ENCODE peak calls at places on chromosomes 6 and 20, in four cellular contexts. G is HCT116, C is IMR-90, O is GM23248. R is an unnamed sample.

GRCh38 chr20:44733341-44734069 is 12.2 kb upstream of the KCNK15 start:
- DNase-seq in G (peak; percentile 51), O (peak; percentile 87), C (peak; percentile 65), R (peak; percentile 83)

GRCh38 chr6:163390770-163391169 is 23.7 kb upstream of the QKI start:
- DNase-seq in O (no peak), C (no peak), G (no peak), R (no peak)

GRCh38 chr6:155163616-155164015 is 100.2 kb upstream of the CLDN20 start:
- DNase-seq in O (no peak), C (no peak), G (no peak), R (no peak)

GRCh38 chr6:135667694-135668455 is 170.3 kb upstream of the AHI1 start:
- DNase-seq in G (no peak), C (peak; percentile 59), O (peak; percentile 67), R (no peak)

GRCh38 chr6:108966236-108966635 is 118.0 kb downstream of the ARMC2 start:
- DNase-seq in G (no peak), O (no peak), C (no peak), R (no peak)

GRCh38 chr6:159307246-159307790 is 138.1 kb downstream of the FNDC1 start:
- DNase-seq in C (no peak), G (no peak), O (peak; percentile 60), R (no peak)

GRCh38 chr20:4449977-4450715 is 271.6 kb upstream of the PRND start:
- DNase-seq in C (peak; percentile 71), O (peak; percentile 42), G (peak; percentile 13), R (no peak)

GRCh38 chr20:3744806-3745685 is 12.6 kb downstream of the HSPA12B start:
- DNase-seq in C (no peak), O (peak; percentile 32), G (peak; percentile 88), R (peak; percentile 92)

GRCh38 chr20:58986286-58986967 is 5.4 kb downstream of the NELFCD start:
- DNase-seq in G (no peak), C (no peak), O (no peak), R (no peak)

GRCh38 chr6:118506071-118506638 is 41.9 kb upstream of the PLN start:
- DNase-seq in O (no peak), G (no peak), C (peak; percentile 16), R (no peak)

GRCh38 chr6:43673444-43674063 is 14.0 kb downstream of the MRPS18A start:
- DNase-seq in G (no peak), O (no peak), C (peak; percentile 24), R (no peak)

GRCh38 chr6:157283330-157283898 is 39.9 kb downstream of the TMEM242 start:
- DNase-seq in G (no peak), O (peak; percentile 8), C (no peak), R (no peak)

GRCh38 chr6:147201885-147202515 is 2.2 kb upstream of the STXBP5 start:
- DNase-seq in C (peak; percentile 21), O (peak; percentile 22), G (no peak), R (peak; percentile 46)

GRCh38 chr20:10848810-10849370 is 175.1 kb upstream of the JAG1 start:
- DNase-seq in G (peak; percentile 21), C (peak; percentile 94), O (peak; percentile 94), R (no peak)

GRCh38 chr20:39298566-39299501 is 336.7 kb downstream of the DHX35 start:
- DNase-seq in G (no peak), C (no peak), O (no peak), R (no peak)

GRCh38 chr6:19354181-19354580 is 483.0 kb upstream of the ID4 start:
- DNase-seq in O (no peak), G (no peak), C (no peak), R (no peak)

GRCh38 chr20:8364734-8365078 is 232.6 kb downstream of the PLCB1 start:
- DNase-seq in C (no peak), G (no peak), O (no peak), R (no peak)

GRCh38 chr6:132830236-132830799 is 15.9 kb downstream of the RPS12 start:
- DNase-seq in G (no peak), O (peak; percentile 69), C (peak; percentile 59), R (peak; percentile 61)

GRCh38 chr6:74222768-74223321 is 526.8 kb downstream of the CD109 start:
- DNase-seq in G (no peak), C (peak; percentile 89), O (peak; percentile 9), R (no peak)

GRCh38 chr20:45354423-45355208 is 6.4 kb upstream of the SDC4 start:
- DNase-seq in G (no peak), O (peak; percentile 27), C (peak; percentile 44), R (no peak)

GRCh38 chr6:45460166-45460565 is 82.4 kb upstream of the SUPT3H start:
- DNase-seq in G (no peak), C (no peak), O (no peak), R (no peak)

DNA sequence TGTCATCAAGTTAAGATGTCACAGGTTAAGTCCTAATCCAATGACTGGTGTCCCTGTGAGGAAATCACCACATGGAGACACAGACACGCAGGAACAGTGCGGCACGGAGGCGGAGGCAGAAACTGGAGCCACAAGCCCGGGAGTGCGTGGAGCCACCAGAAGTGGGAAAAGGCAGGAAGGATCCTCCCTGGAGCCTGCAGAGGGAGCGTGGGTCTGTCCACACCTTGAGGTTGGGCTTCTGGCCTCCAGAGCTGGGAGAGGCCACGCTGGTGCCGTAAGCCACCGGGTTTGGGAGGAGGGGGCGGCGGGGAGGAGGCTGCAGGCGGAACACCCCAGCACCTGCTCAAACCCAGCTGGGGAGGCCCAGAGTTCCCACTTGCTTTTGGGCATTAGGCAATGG is 3.8 kb downstream of the CABLES2 start:
- DNase-seq in G (no peak), C (no peak), O (no peak), R (no peak)
- H3K4me2 ChIP-seq in G (no peak overlapping the region), C (no peak overlapping the region), O (no peak overlapping the region), R (no peak overlapping the region)

GRCh38 chr6:111219785-111220184 is 132.5 kb downstream of the SLC16A10 start:
- DNase-seq in C (no peak), G (no peak), O (no peak), R (no peak)
- H3K4me3 ChIP-seq in C (no peak overlapping the region), G (no peak overlapping the region), O (no peak overlapping the region), R (no peak overlapping the region)

GRCh38 chr6:16741112-16742016 is 19.9 kb downstream of the ATXN1 start:
- DNase-seq in C (peak; percentile 98), O (peak; percentile 95), G (no peak), R (no peak)
- H3K4me1 ChIP-seq in C (peaks cover 22% of the 10 kb centered on the region), O (peaks cover 77% of the 10 kb centered on the region), G (peaks cover 11% of the 10 kb centered on the region), R (no peaks in the 10 kb centered on the region)

GRCh38 chr20:63833776-63834544 is 2.9 kb upstream of the ZBTB46 start:
- DNase-seq in G (no peak), O (no peak), C (peak; percentile 92), R (no peak)
- H3K4me2 ChIP-seq in G (peak overlapping the region; percentile 52), O (no peak overlapping the region), C (peak overlapping the region; percentile 18), R (no peak overlapping the region)

DNA sequence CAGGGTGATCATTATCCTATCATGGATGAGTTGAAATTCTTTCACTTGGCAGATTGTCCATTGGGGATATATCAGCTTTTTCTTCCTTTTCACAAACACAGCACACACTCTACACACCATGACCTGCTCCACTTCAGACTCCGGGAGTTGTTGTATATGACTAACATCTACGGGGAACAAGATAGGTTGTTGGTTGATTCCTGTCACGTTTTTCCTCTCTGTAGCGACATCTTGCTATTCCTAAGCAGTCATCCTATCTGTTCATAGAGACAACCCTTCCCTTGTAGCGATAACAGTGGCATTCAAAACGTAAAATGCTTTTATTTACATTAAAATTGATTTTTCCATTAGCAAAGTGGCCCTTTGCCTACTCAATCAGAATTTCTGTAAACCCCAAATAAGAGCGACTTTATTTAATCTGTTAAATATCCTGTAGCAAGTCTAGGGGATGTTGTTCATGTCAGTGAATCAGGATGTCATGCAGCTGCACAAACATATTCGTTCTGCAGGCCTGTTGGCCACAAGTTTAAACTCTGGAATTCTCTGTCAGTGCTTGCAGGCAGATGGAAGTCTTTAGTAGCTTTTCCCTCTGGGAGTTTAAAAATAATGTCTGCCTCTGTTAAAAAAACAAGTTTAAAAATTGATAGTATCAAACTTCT is 23.0 kb downstream of the PHACTR2 start:
- DNase-seq in O (peak; percentile 21), G (no peak), C (peak; percentile 89), R (no peak)
- H3K4me3 ChIP-seq in O (no peak overlapping the region), G (no peak overlapping the region), C (peak overlapping the region; percentile 21), R (no peak overlapping the region)

DNA sequence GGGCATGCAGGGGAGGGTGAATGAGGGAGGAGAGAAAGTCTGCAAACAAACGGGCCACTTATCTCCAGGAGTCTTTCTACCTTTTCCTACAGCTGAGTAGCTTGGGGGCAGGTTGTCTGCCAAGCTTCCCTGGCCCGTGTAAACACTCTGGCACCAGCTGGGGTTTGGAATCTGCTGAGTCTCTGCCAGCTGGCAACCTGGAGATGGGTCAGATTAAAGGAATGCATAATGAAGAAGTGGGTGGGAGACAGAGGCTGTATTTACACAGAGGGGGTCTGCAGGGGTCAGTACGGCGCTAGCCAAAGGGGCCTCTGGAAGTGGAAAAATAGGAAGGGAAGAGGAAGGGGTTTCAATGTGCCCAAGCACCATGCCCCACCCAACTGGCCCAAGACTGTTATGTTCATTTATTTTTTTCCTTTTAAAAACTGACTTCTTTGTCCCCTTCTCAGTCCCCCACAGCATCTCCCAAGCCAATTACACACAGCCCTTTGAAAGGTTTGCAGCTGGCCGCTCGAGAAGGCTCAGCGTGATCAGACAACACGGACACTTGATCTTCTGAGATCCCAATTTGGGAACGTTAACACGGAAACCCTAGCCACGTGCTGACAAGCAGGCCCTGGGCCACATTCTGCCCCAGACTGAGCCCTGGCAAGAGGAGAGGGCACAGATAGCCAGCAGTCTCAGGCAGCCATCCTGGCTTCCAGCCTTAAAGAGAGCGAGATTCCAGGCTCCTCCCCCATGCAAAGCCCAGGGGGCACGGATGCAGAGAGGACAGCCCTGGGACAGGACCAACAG is 25.2 kb downstream of the TRAM2 start:
- DNase-seq in C (peak; percentile 91), O (peak; percentile 86), G (no peak), R (no peak)
- H3K4me1 ChIP-seq in C (peaks cover 62% of the 10 kb centered on the region), O (peaks cover 93% of the 10 kb centered on the region), G (peaks cover 25% of the 10 kb centered on the region), R (peaks cover 81% of the 10 kb centered on the region)

GRCh38 chr6:1626481-1626880 is 16.8 kb downstream of the FOXC1 start:
- DNase-seq in O (no peak), G (no peak), C (no peak), R (no peak)
- H3K4me2 ChIP-seq in O (no peak overlapping the region), G (no peak overlapping the region), C (peak overlapping the region; percentile 18), R (no peak overlapping the region)

DNA sequence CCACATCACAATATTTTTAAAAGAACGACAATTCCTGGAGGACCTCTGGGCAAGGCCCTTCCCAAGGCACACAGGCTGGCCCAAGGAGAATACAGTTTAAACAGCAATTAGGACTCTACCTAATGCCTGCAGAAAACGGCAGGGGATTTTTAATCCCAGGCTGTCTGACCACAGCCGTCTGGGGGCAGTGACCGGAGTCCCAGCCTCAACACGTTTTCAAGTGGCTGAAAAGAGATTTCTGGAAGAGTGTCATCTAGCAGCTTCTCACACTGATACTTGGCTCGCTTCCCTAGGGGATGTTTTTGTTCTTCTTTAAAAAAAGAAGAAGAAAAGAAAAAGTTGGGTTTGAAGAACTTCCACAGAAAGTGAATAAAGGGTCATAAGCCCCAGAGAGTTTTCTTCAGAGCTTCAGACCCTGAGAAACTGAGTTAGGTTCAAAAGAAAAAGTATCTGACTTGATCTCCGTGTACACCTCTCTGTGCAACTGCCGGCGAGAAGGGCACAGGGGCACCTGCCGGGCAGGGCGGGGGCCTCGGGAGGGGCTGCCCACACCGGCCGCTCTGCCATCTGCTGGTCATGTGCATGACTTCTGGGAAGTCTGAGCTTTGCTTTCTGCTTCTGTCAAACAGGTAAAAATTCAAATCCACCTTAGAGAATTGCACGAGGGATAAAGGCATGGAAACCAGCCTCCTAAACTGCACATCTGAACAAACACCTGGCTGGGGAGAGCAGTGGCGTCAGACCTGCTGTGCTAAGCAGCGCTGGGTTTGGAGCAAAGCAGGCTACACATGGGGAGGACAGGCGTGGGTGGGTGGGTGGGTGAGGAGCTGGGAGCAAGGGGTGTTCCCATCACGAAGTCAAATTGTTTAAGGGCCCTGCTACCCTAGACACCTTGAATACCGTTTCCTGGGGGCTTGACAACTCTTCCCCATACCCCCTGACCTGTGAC is 33.0 kb downstream of the RRBP1 start:
- DNase-seq in C (no peak), O (no peak), G (no peak), R (peak; percentile 57)
- H3K4me3 ChIP-seq in C (no peak overlapping the region), O (no peak overlapping the region), G (no peak overlapping the region), R (no peak overlapping the region)

R was measured in Karpas-422.